ENCODE peak calls at places on chromosomes 7 and 10, in eight cellular contexts. One of them, this sample, is unnamed.
A peak's percentile ranks its signal among the peaks of the same experiment; 100 is the strongest.

GRCh38 chr10:108544500-108545120 is 1378.7 kb downstream of the XPNPEP1 start:
- DNase-seq in foreskin fibroblast: peak; percentile 12
- DNase-seq in cardiac muscle cell: peak; percentile 70
- DNase-seq in breast epithelium: peak; percentile 58
- DNase-seq in mucosa of descending colon: peak; percentile 73
- DNase-seq in AG04450: no peak
- DNase-seq in kidney epithelial cell: no peak
- DNase-seq in astrocyte of the spinal cord: peak; percentile 57
- DNase-seq in this sample: no peak

GRCh38 chr7:42843209-42843800 is 68.6 kb downstream of the C7orf25 start:
- DNase-seq in foreskin fibroblast: peak; percentile 27
- DNase-seq in cardiac muscle cell: peak; percentile 65
- DNase-seq in breast epithelium: no peak
- DNase-seq in mucosa of descending colon: no peak
- DNase-seq in AG04450: no peak
- DNase-seq in kidney epithelial cell: no peak
- DNase-seq in astrocyte of the spinal cord: peak; percentile 47
- DNase-seq in this sample: no peak

GRCh38 chr7:114979388-114979787 is 57.5 kb downstream of the MDFIC start:
- DNase-seq in foreskin fibroblast: no peak
- DNase-seq in cardiac muscle cell: peak; percentile 92
- DNase-seq in breast epithelium: no peak
- DNase-seq in mucosa of descending colon: no peak
- DNase-seq in AG04450: no peak
- DNase-seq in kidney epithelial cell: peak; percentile 9
- DNase-seq in astrocyte of the spinal cord: peak; percentile 61
- DNase-seq in this sample: no peak

GRCh38 chr7:105738133-105738532 is 138.3 kb downstream of the ATXN7L1 start:
- DNase-seq in foreskin fibroblast: no peak
- DNase-seq in cardiac muscle cell: no peak
- DNase-seq in breast epithelium: no peak
- DNase-seq in mucosa of descending colon: no peak
- DNase-seq in AG04450: no peak
- DNase-seq in kidney epithelial cell: no peak
- DNase-seq in astrocyte of the spinal cord: no peak
- DNase-seq in this sample: no peak

GRCh38 chr10:101066146-101066889 is 4.5 kb downstream of the KAZALD1 start:
- DNase-seq in foreskin fibroblast: peak; percentile 80
- DNase-seq in cardiac muscle cell: peak; percentile 60
- DNase-seq in breast epithelium: peak; percentile 76
- DNase-seq in mucosa of descending colon: peak; percentile 93
- DNase-seq in AG04450: no peak
- DNase-seq in kidney epithelial cell: no peak
- DNase-seq in astrocyte of the spinal cord: peak; percentile 38
- DNase-seq in this sample: no peak

GRCh38 chr7:24517166-24517565 is 56.1 kb upstream of the PALS2 start:
- DNase-seq in foreskin fibroblast: no peak
- DNase-seq in cardiac muscle cell: no peak
- DNase-seq in breast epithelium: no peak
- DNase-seq in mucosa of descending colon: no peak
- DNase-seq in AG04450: no peak
- DNase-seq in kidney epithelial cell: no peak
- DNase-seq in astrocyte of the spinal cord: no peak
- DNase-seq in this sample: no peak

GRCh38 chr7:82325416-82325815 is 118.2 kb downstream of the CACNA2D1 start:
- DNase-seq in foreskin fibroblast: no peak
- DNase-seq in cardiac muscle cell: no peak
- DNase-seq in breast epithelium: no peak
- DNase-seq in mucosa of descending colon: no peak
- DNase-seq in AG04450: peak; percentile 16
- DNase-seq in kidney epithelial cell: no peak
- DNase-seq in astrocyte of the spinal cord: peak; percentile 9
- DNase-seq in this sample: no peak

GRCh38 chr10:124155781-124156401 is 62.5 kb upstream of the CHST15 start:
- DNase-seq in foreskin fibroblast: no peak
- DNase-seq in cardiac muscle cell: peak; percentile 90
- DNase-seq in breast epithelium: no peak
- DNase-seq in mucosa of descending colon: no peak
- DNase-seq in AG04450: no peak
- DNase-seq in kidney epithelial cell: peak; percentile 51
- DNase-seq in astrocyte of the spinal cord: peak; percentile 53
- DNase-seq in this sample: no peak

GRCh38 chr10:109022417-109023049 is 900.8 kb downstream of the XPNPEP1 start:
- DNase-seq in foreskin fibroblast: no peak
- DNase-seq in cardiac muscle cell: no peak
- DNase-seq in breast epithelium: no peak
- DNase-seq in mucosa of descending colon: no peak
- DNase-seq in AG04450: no peak
- DNase-seq in kidney epithelial cell: no peak
- DNase-seq in astrocyte of the spinal cord: no peak
- DNase-seq in this sample: no peak

GRCh38 chr7:36625247-36625646 is 99.0 kb downstream of the AOAH start:
- DNase-seq in foreskin fibroblast: no peak
- DNase-seq in cardiac muscle cell: no peak
- DNase-seq in breast epithelium: no peak
- DNase-seq in mucosa of descending colon: no peak
- DNase-seq in AG04450: no peak
- DNase-seq in kidney epithelial cell: no peak
- DNase-seq in astrocyte of the spinal cord: no peak
- DNase-seq in this sample: no peak

GRCh38 chr10:35184527-35185171 is 58.0 kb downstream of the CREM start:
- DNase-seq in foreskin fibroblast: no peak
- DNase-seq in cardiac muscle cell: no peak
- DNase-seq in breast epithelium: no peak
- DNase-seq in mucosa of descending colon: no peak
- DNase-seq in AG04450: no peak
- DNase-seq in kidney epithelial cell: no peak
- DNase-seq in astrocyte of the spinal cord: no peak
- DNase-seq in this sample: no peak

GRCh38 chr10:69413221-69413865 is 3.4 kb downstream of the TACR2 start:
- DNase-seq in foreskin fibroblast: peak; percentile 60
- DNase-seq in cardiac muscle cell: peak; percentile 83
- DNase-seq in breast epithelium: no peak
- DNase-seq in mucosa of descending colon: no peak
- DNase-seq in AG04450: no peak
- DNase-seq in kidney epithelial cell: no peak
- DNase-seq in astrocyte of the spinal cord: peak; percentile 60
- DNase-seq in this sample: no peak

GRCh38 chr10:17249820-17250219 is 21.8 kb downstream of the VIM start:
- DNase-seq in foreskin fibroblast: no peak
- DNase-seq in cardiac muscle cell: peak; percentile 48
- DNase-seq in breast epithelium: no peak
- DNase-seq in mucosa of descending colon: no peak
- DNase-seq in AG04450: no peak
- DNase-seq in kidney epithelial cell: no peak
- DNase-seq in astrocyte of the spinal cord: peak; percentile 36
- DNase-seq in this sample: no peak

GRCh38 chr7:157715071-157715937 is 378.5 kb downstream of the DNAJB6 start:
- DNase-seq in foreskin fibroblast: no peak
- DNase-seq in cardiac muscle cell: no peak
- DNase-seq in breast epithelium: peak; percentile 35
- DNase-seq in mucosa of descending colon: no peak
- DNase-seq in AG04450: no peak
- DNase-seq in kidney epithelial cell: no peak
- DNase-seq in astrocyte of the spinal cord: no peak
- DNase-seq in this sample: no peak

DNA sequence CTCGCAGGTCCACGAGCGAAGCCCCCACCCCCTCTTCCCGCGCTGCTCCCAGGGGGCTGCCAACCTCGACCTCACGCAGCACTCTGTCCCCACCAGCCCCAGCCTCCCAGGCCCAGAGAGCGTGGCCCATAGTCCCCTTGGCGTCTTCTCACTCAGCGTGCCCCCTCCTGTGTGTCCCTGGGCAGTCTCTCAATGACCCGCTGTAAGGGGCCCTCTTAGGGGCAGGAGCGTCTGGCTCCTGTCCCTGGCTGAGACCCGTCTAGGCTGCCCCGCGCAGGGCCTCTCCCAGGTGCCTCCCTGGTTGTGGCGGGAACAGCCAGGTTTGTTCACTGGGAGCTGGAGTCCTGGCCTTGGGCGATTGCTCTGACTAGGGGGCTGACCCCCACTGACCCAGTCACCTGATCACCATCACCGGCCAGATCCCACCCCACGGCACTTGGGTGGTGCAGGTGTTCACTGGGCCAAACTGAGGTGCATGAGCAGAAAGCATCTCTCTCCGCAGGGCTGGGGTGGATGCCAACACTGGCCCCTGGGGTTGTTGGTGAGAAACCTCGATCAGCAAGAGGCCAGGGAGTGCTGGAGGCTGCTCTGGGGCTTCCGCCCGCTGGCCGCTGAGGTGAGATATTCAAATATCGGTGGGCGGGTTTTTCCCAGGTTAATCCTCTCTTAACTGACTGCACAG is 12.6 kb upstream of the WDFY4 start:
- DNase-seq in foreskin fibroblast: no peak
- DNase-seq in cardiac muscle cell: no peak
- DNase-seq in breast epithelium: no peak
- DNase-seq in mucosa of descending colon: no peak
- DNase-seq in AG04450: no peak
- DNase-seq in kidney epithelial cell: no peak
- DNase-seq in astrocyte of the spinal cord: no peak
- DNase-seq in this sample: no peak
- H3K4me3 ChIP-seq in foreskin fibroblast: no peak overlapping the region
- H3K4me3 ChIP-seq in cardiac muscle cell: no peak overlapping the region
- H3K4me3 ChIP-seq in breast epithelium: no peak overlapping the region
- H3K4me3 ChIP-seq in mucosa of descending colon: no peak overlapping the region
- H3K4me3 ChIP-seq in AG04450: no peak overlapping the region
- H3K4me3 ChIP-seq in kidney epithelial cell: no peak overlapping the region
- H3K4me3 ChIP-seq in astrocyte of the spinal cord: no peak overlapping the region
- H3K4me3 ChIP-seq in this sample: no peak overlapping the region

GRCh38 chr7:139620676-139621344 is 97.3 kb downstream of the CLEC2L start:
- DNase-seq in foreskin fibroblast: no peak
- DNase-seq in cardiac muscle cell: peak; percentile 25
- DNase-seq in breast epithelium: no peak
- DNase-seq in mucosa of descending colon: peak; percentile 69
- DNase-seq in AG04450: no peak
- DNase-seq in kidney epithelial cell: no peak
- DNase-seq in astrocyte of the spinal cord: no peak
- DNase-seq in this sample: no peak

GRCh38 chr7:139617074-139617473 is 93.6 kb downstream of the CLEC2L start:
- DNase-seq in foreskin fibroblast: no peak
- DNase-seq in cardiac muscle cell: no peak
- DNase-seq in breast epithelium: no peak
- DNase-seq in mucosa of descending colon: no peak
- DNase-seq in AG04450: no peak
- DNase-seq in kidney epithelial cell: no peak
- DNase-seq in astrocyte of the spinal cord: no peak
- DNase-seq in this sample: no peak

GRCh38 chr7:139619367-139619657 is 95.8 kb downstream of the CLEC2L start:
- DNase-seq in foreskin fibroblast: peak; percentile 61
- DNase-seq in cardiac muscle cell: peak; percentile 72
- DNase-seq in breast epithelium: no peak
- DNase-seq in mucosa of descending colon: no peak
- DNase-seq in AG04450: peak; percentile 30
- DNase-seq in kidney epithelial cell: no peak
- DNase-seq in astrocyte of the spinal cord: peak; percentile 66
- DNase-seq in this sample: peak; percentile 14

GRCh38 chr7:139614886-139615285 is 91.4 kb downstream of the CLEC2L start:
- DNase-seq in foreskin fibroblast: no peak
- DNase-seq in cardiac muscle cell: no peak
- DNase-seq in breast epithelium: no peak
- DNase-seq in mucosa of descending colon: no peak
- DNase-seq in AG04450: no peak
- DNase-seq in kidney epithelial cell: no peak
- DNase-seq in astrocyte of the spinal cord: no peak
- DNase-seq in this sample: no peak

DNA sequence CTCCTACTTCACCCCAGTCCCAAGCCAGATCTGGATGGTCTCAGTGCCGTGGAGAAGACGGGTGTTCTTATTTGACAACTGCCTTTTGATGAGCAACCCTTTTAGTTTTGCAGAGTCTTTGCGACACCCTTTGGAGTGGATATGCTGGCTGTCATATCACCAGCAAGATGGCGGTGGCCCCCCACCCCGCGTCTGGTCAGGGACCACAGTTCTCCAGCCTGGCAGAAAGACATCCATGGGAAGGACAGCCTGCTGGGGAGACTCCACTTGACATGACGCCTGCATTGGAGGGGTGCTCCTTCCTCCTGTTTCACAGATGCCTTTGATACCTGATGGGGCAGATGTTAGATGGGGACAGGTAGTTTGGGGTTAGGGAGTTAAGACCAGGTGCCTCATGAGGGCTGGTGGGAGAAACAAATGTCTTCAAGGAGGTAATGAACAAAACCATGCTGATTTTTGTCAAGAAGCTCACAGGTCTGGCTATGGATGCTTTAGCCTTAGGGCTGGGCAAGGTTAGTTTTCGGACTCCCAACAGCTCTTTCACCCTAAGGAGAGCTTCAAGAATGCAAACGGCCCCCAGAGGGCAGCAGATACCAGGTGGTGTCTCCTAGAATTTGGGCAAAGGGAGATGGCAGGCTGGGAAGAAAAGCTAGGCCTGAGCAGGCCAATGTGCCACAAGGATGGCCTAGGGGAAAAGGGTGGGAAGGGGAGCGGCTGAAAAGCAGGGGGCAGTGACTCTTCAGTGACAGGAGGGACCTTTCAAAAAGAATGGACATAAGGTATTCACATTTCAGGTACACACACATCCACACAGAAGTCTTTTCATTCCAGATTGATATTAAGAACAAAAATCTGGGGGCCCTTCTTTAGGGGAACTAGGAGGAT is 95.2 kb downstream of the CLEC2L start:
- DNase-seq in foreskin fibroblast: no peak
- DNase-seq in cardiac muscle cell: peak; percentile 55
- DNase-seq in breast epithelium: no peak
- DNase-seq in mucosa of descending colon: peak; percentile 39
- DNase-seq in AG04450: no peak
- DNase-seq in kidney epithelial cell: no peak
- DNase-seq in astrocyte of the spinal cord: peak; percentile 45
- DNase-seq in this sample: no peak
- TF ChIP-seq CTCF in foreskin fibroblast: peak; percentile 61
- TF ChIP-seq CTCF in cardiac muscle cell: peak; percentile 49
- TF ChIP-seq CTCF in breast epithelium: no peak
- TF ChIP-seq CTCF in mucosa of descending colon: no peak
- TF ChIP-seq CTCF in AG04450: peak; percentile 63
- TF ChIP-seq CTCF in kidney epithelial cell: peak; percentile 42
- TF ChIP-seq CTCF in astrocyte of the spinal cord: peak; percentile 67
- TF ChIP-seq CTCF in this sample: peak; percentile 48

DNA sequence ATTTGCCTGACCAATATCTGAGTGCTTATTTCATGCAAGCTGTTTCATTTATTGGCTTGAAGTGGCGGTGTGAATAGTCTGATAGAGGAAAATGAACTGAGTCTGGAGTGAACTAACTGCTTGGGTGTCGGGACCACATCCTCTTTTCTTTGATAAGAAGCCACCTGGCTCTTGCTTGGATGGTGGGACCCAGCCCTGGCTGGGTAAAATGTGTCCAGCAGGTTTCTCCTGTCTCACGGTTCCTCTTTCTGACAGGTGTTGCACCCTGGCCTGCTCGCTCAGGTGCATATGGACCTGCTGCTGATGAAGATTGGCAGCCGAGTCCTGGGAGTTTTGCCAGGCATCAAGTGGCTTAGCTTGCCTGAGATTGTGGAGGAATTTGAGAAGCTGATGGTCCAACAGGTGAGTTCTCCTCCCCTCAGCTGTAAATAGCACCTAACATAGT is 1.6 kb downstream of the ADCK2 start:
- DNase-seq in foreskin fibroblast: no peak
- DNase-seq in cardiac muscle cell: no peak
- DNase-seq in breast epithelium: no peak
- DNase-seq in mucosa of descending colon: peak; percentile 45
- DNase-seq in AG04450: no peak
- DNase-seq in kidney epithelial cell: no peak
- DNase-seq in astrocyte of the spinal cord: no peak
- DNase-seq in this sample: no peak
- H3K4me3 ChIP-seq in foreskin fibroblast: no peak overlapping the region
- H3K4me3 ChIP-seq in cardiac muscle cell: no peak overlapping the region
- H3K4me3 ChIP-seq in breast epithelium: no peak overlapping the region
- H3K4me3 ChIP-seq in mucosa of descending colon: no peak overlapping the region
- H3K4me3 ChIP-seq in AG04450: no peak overlapping the region
- H3K4me3 ChIP-seq in kidney epithelial cell: no peak overlapping the region
- H3K4me3 ChIP-seq in astrocyte of the spinal cord: no peak overlapping the region
- H3K4me3 ChIP-seq in this sample: no peak overlapping the region

GRCh38 chr7:41193738-41194287 is 509.1 kb downstream of the INHBA start:
- DNase-seq in foreskin fibroblast: no peak
- DNase-seq in cardiac muscle cell: no peak
- DNase-seq in breast epithelium: no peak
- DNase-seq in mucosa of descending colon: no peak
- DNase-seq in AG04450: no peak
- DNase-seq in kidney epithelial cell: no peak
- DNase-seq in astrocyte of the spinal cord: no peak
- DNase-seq in this sample: no peak
- TF ChIP-seq CTCF in foreskin fibroblast: no peak
- TF ChIP-seq CTCF in cardiac muscle cell: no peak
- TF ChIP-seq CTCF in breast epithelium: no peak
- TF ChIP-seq CTCF in mucosa of descending colon: no peak
- TF ChIP-seq CTCF in AG04450: no peak
- TF ChIP-seq CTCF in kidney epithelial cell: no peak
- TF ChIP-seq CTCF in astrocyte of the spinal cord: no peak
- TF ChIP-seq CTCF in this sample: no peak